ENCODE peak calls at places on chromosomes 5 and 9, in six cellular contexts. P, Z, O, Y, W and L are unnamed samples.

GRCh38 chr5:139100825-139101224 is 97.3 kb downstream of the SIL1 start:
- DNase-seq in P (no peak), Z (peak; percentile 1), O (peak; percentile 61), Y (peak; percentile 82), W (no peak), L (no peak)

GRCh38 chr5:108415726-108416125 is 33.8 kb upstream of the FBXL17 start:
- DNase-seq in P (no peak), Z (no peak), O (peak; percentile 74), Y (no peak), W (no peak), L (no peak)

GRCh38 chr5:15009420-15009819 is 137.8 kb upstream of the ANKH start:
- DNase-seq in P (no peak), Z (peak; percentile 51), O (peak; percentile 98), Y (peak; percentile 66), W (peak; percentile 81), L (no peak)

GRCh38 chr5:146722361-146722779 is 156.2 kb downstream of the PPP2R2B start:
- DNase-seq in P (no peak), Z (no peak), O (peak; percentile 42), Y (peak; percentile 22), W (peak; percentile 11), L (no peak)

GRCh38 chr5:23405316-23406068 is 101.9 kb upstream of the PRDM9 start:
- DNase-seq in P (no peak), Z (no peak), O (peak; percentile 44), Y (peak; percentile 1), W (no peak), L (no peak)

GRCh38 chr5:9233712-9234111 is 312.2 kb downstream of the SEMA5A start:
- DNase-seq in P (peak; percentile 23), Z (no peak), O (no peak), Y (no peak), W (no peak), L (peak; percentile 32)

GRCh38 chr5:150175536-150175935 is 9.0 kb downstream of the CDX1 start:
- DNase-seq in P (peak; percentile 68), Z (peak; percentile 19), O (peak; percentile 50), Y (peak; percentile 56), W (no peak), L (peak; percentile 83)

GRCh38 chr9:2418619-2419018 is 203.0 kb upstream of the VLDLR start:
- DNase-seq in P (no peak), Z (no peak), O (no peak), Y (peak; percentile 55), W (no peak), L (peak; percentile 10)

GRCh38 chr5:74946471-74946870 is 80.3 kb upstream of the FAM169A start:
- DNase-seq in P (no peak), Z (no peak), O (no peak), Y (no peak), W (no peak), L (no peak)

GRCh38 chr9:134382733-134383132 is 56.5 kb downstream of the RXRA start:
- DNase-seq in P (no peak), Z (no peak), O (no peak), Y (no peak), W (peak; percentile 74), L (no peak)

GRCh38 chr9:134381262-134381661 is 55.0 kb downstream of the RXRA start:
- DNase-seq in P (no peak), Z (no peak), O (no peak), Y (no peak), W (no peak), L (no peak)

GRCh38 chr9:134381671-134382505 is 55.6 kb downstream of the RXRA start:
- DNase-seq in P (no peak), Z (no peak), O (no peak), Y (no peak), W (peak; percentile 36), L (no peak)

GRCh38 chr9:134384811-134385479 is 58.7 kb downstream of the RXRA start:
- DNase-seq in P (peak; percentile 62), Z (no peak), O (peak; percentile 56), Y (peak; percentile 53), W (no peak), L (no peak)

DNA sequence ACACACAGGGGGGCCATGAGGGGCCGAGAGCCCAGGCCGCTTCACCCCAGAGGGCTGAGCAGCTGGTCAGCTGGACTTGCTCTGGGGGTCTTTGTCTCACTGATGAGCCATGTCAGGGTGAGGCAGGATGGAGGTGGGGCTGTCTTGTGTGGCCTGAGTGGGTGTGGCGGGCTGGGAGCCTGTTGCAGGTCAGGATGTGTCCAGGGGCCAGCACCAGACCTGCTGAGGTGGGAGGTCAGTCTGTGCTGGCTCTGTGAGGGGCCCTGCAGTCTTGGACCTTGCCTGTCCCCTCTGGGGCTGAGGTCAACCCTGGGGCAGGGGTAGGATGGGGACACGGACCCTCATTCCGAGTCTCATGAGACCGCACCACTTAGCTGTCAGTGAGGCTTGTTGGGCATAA is 56.9 kb downstream of the RXRA start:
- DNase-seq in P (no peak), Z (no peak), O (no peak), Y (no peak), W (no peak), L (no peak)
- H3K4me1 ChIP-seq in P (peaks cover 25% of the 10 kb centered on the region), Z (peaks cover 73% of the 10 kb centered on the region), O (peaks cover 44% of the 10 kb centered on the region), Y (peaks cover 15% of the 10 kb centered on the region), W (peaks cover 72% of the 10 kb centered on the region), L (no peaks in the 10 kb centered on the region)

GRCh38 chr9:32783168-32783891 is at the start of gene TMEM215:
- DNase-seq in P (peak; percentile 88), Z (no peak), O (no peak), Y (no peak), W (peak; percentile 49), L (peak; percentile 86)
- TF ChIP-seq EZH2 in P (peak; percentile 92), Z (no peak), O (no peak), Y (no peak), W (peak; percentile 62), L (no peak)

DNA sequence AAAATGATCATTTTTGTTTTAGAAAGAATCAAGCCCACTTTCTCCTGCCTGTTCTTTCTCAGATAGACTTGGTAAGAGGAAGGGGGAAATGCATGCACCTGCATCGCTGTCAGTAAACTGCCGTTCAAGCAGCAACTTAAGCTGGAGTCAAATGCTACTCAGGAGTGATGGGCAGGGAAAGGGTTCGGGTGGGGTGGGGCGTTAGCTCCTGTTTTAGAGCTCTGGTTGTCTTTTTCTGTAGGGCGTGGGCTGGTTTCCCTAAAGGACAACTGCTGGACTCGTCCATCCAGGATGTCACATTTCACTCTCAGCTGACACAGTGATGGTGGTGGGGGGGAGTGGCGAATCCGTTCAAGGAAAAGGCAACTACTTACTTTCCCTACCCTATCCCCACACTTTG is 75.0 kb downstream of the NDFIP1 start:
- DNase-seq in P (no peak), Z (no peak), O (no peak), Y (no peak), W (no peak), L (no peak)
- TF ChIP-seq EZH2phosphoT487 in P (no peak), Z (no peak), O (no peak), Y (no peak), W (no peak), L (no peak)

GRCh38 chr9:116323571-116323970 is 170.0 kb downstream of the PAPPA start:
- DNase-seq in P (no peak), Z (no peak), O (peak; percentile 29), Y (no peak), W (no peak), L (no peak)
- H3K4me1 ChIP-seq in P (peaks cover 27% of the 10 kb centered on the region), Z (no peaks in the 10 kb centered on the region), O (no peaks in the 10 kb centered on the region), Y (peaks cover 18% of the 10 kb centered on the region), W (peaks cover 36% of the 10 kb centered on the region), L (peaks cover 14% of the 10 kb centered on the region)